ENCODE peak calls at places on chromosomes 3 and 15, in seven cellular contexts. X is substantia nigra, T is right lobe of liver, H is skeletal muscle cell, J is aorta, U is AG10803, M is A172. E is an unnamed sample.

GRCh38 chr15:100808691-100809090 is 70.9 kb upstream of the ALDH1A3 start:
- DNase-seq in X (no peak), T (no peak), H (no peak), J (no peak), U (no peak), M (no peak), E (no peak)

GRCh38 chr3:111668912-111669488 is 73.9 kb upstream of the ZBED2 start:
- DNase-seq in X (no peak), T (no peak), H (no peak), J (no peak), U (peak), M (peak), E (peak)

GRCh38 chr15:84734794-84735479 is 13.5 kb upstream of the ZNF592 start:
- DNase-seq in X (no peak), T (no peak), H (no peak), J (peak), U (no peak), M (peak), E (peak)

GRCh38 chr15:63601727-63602185 is 4.6 kb downstream of the FBXL22 start:
- DNase-seq in X (no peak), T (no peak), H (no peak), J (no peak), U (no peak), M (no peak), E (peak)

GRCh38 chr15:34514251-34514760 is 69.1 kb downstream of the GOLGA8B start:
- DNase-seq in X (no peak), T (peak), H (no peak), J (peak), U (peak), M (peak), E (no peak)

GRCh38 chr15:30872341-30872748 is 31.4 kb upstream of the FAN1 start:
- DNase-seq in X (no peak), T (no peak), H (no peak), J (no peak), U (no peak), M (no peak), E (no peak)

GRCh38 chr3:15015456-15015855 is 49.7 kb downstream of the MRPS25 start:
- DNase-seq in X (no peak), T (peak), H (no peak), J (no peak), U (no peak), M (no peak), E (no peak)

GRCh38 chr15:24772256-24772655 is 96.7 kb downstream of the NPAP1 start:
- DNase-seq in X (no peak), T (no peak), H (no peak), J (no peak), U (no peak), M (no peak), E (no peak)

GRCh38 chr3:170835346-170835745 is 34.6 kb downstream of the RPL22L1 start:
- DNase-seq in X (no peak), T (no peak), H (no peak), J (no peak), U (no peak), M (no peak), E (no peak)

GRCh38 chr3:63933459-63933858 is 21.3 kb upstream of the SCAANT1 start:
- DNase-seq in X (no peak), T (no peak), H (no peak), J (no peak), U (no peak), M (no peak), E (no peak)

GRCh38 chr3:160038862-160039562 is 50.4 kb downstream of the IL12A start:
- DNase-seq in X (no peak), T (peak), H (no peak), J (peak), U (no peak), M (no peak), E (no peak)

GRCh38 chr15:50418041-50418583 is 6.1 kb upstream of the USP8 start:
- DNase-seq in X (no peak), T (no peak), H (no peak), J (no peak), U (peak), M (no peak), E (peak)

GRCh38 chr3:53941945-53942344 is 50.3 kb upstream of the SELENOK start:
- DNase-seq in X (no peak), T (no peak), H (no peak), J (no peak), U (no peak), M (peak), E (no peak)

GRCh38 chr3:99498544-99499234 is 139.7 kb upstream of the COL8A1 start:
- DNase-seq in X (no peak), T (no peak), H (no peak), J (peak), U (peak), M (no peak), E (no peak)

E was measured in SW480.